ENCODE peak calls at places on chromosome 10, in six cellular contexts. M, W, P, O, X and E are unnamed samples.

GRCh38 chr10:43857206-43857952 is 208.7 kb upstream of the ZNF32 start:
- DNase-seq in M (no peak), W (peak), P (peak), O (no peak), X (no peak), E (no peak)

GRCh38 chr10:62972103-62972502 is 155.9 kb upstream of the EGR2 start:
- DNase-seq in M (no peak), W (peak), P (peak), O (no peak), X (no peak), E (no peak)

GRCh38 chr10:119103687-119104652 is at the start of gene DENND10:
- DNase-seq in M (peak), W (peak), P (peak), O (peak), X (peak), E (peak)

GRCh38 chr10:63266337-63267327 is 133.5 kb downstream of the NRBF2 start:
- DNase-seq in M (no peak), W (no peak), P (peak), O (no peak), X (peak), E (no peak)

GRCh38 chr10:58016614-58017013 is 251.1 kb downstream of the IPMK start:
- DNase-seq in M (no peak), W (no peak), P (no peak), O (no peak), X (no peak), E (no peak)

GRCh38 chr10:125115409-125115808 is 45.0 kb downstream of the CTBP2 start:
- DNase-seq in M (no peak), W (no peak), P (no peak), O (no peak), X (no peak), E (no peak)

GRCh38 chr10:102422586-102423129 is 2.0 kb downstream of the FBXL15 start:
- DNase-seq in M (peak), W (peak), P (peak), O (peak), X (peak), E (peak)

GRCh38 chr10:116470768-116471415 is 43.2 kb downstream of the PNLIPRP3 start:
- DNase-seq in M (no peak), W (peak), P (no peak), O (no peak), X (peak), E (no peak)

GRCh38 chr10:96025566-96025965 is 17.8 kb upstream of the CCNJ start:
- DNase-seq in M (no peak), W (peak), P (peak), O (no peak), X (peak), E (no peak)

GRCh38 chr10:71451754-71452153 is 55.0 kb downstream of the CDH23 start:
- DNase-seq in M (no peak), W (no peak), P (no peak), O (no peak), X (no peak), E (no peak)

GRCh38 chr10:94035982-94036663 is 42.4 kb downstream of the PLCE1 start:
- DNase-seq in M (no peak), W (no peak), P (no peak), O (no peak), X (no peak), E (no peak)

GRCh38 chr10:112389147-112389822 is 15.4 kb downstream of the ACSL5 start:
- DNase-seq in M (peak), W (peak), P (peak), O (no peak), X (peak), E (no peak)

GRCh38 chr10:8393531-8393930 is 339.0 kb downstream of the GATA3 start:
- DNase-seq in M (no peak), W (peak), P (peak), O (no peak), X (no peak), E (no peak)

GRCh38 chr10:124109261-124109660 is 15.9 kb upstream of the CHST15 start:
- DNase-seq in M (no peak), W (no peak), P (no peak), O (no peak), X (no peak), E (no peak)

GRCh38 chr10:48279081-48279751 is 4.7 kb upstream of the FRMPD2 start:
- DNase-seq in M (no peak), W (no peak), P (no peak), O (no peak), X (no peak), E (no peak)

GRCh38 chr10:113742466-113742865 is 9.0 kb upstream of the PLEKHS1 start:
- DNase-seq in M (no peak), W (no peak), P (no peak), O (no peak), X (no peak), E (no peak)

GRCh38 chr10:119526606-119527592 is 15.6 kb downstream of the RGS10 start:
- DNase-seq in M (no peak), W (no peak), P (no peak), O (no peak), X (no peak), E (no peak)

GRCh38 chr10:1668347-1668746 is 69.0 kb downstream of the ADARB2 start:
- DNase-seq in M (no peak), W (no peak), P (no peak), O (no peak), X (no peak), E (no peak)

GRCh38 chr10:91552706-91553105 is 80.2 kb downstream of the PPP1R3C start:
- DNase-seq in M (peak), W (no peak), P (peak), O (peak), X (no peak), E (no peak)

GRCh38 chr10:44968101-44968886 is 8.7 kb downstream of the RASSF4 start:
- DNase-seq in M (no peak), W (no peak), P (peak), O (no peak), X (peak), E (no peak)

GRCh38 chr10:58950618-58951017 is 225.8 kb upstream of the PHYHIPL start:
- DNase-seq in M (no peak), W (peak), P (no peak), O (no peak), X (no peak), E (no peak)

GRCh38 chr10:77501152-77501845 is 136.3 kb downstream of the KCNMA1 start:
- DNase-seq in M (no peak), W (peak), P (peak), O (peak), X (no peak), E (no peak)

GRCh38 chr10:98790817-98791216 is 344.1 kb upstream of the HPS1 start:
- DNase-seq in M (no peak), W (no peak), P (peak), O (no peak), X (peak), E (no peak)

GRCh38 chr10:92768104-92768503 is 78.3 kb downstream of the HHEX start:
- DNase-seq in M (no peak), W (no peak), P (no peak), O (no peak), X (no peak), E (no peak)

GRCh38 chr10:97444212-97444611 is 1.6 kb downstream of the EXOSC1 start:
- DNase-seq in M (no peak), W (no peak), P (no peak), O (no peak), X (no peak), E (no peak)

GRCh38 chr10:97442277-97442676 is 3.5 kb downstream of the EXOSC1 start:
- DNase-seq in M (no peak), W (peak), P (no peak), O (no peak), X (no peak), E (no peak)

GRCh38 chr10:97445357-97445721 is 467 bp downstream of the EXOSC1 start:
- DNase-seq in M (no peak), W (no peak), P (no peak), O (no peak), X (no peak), E (no peak)

GRCh38 chr10:97450828-97451227 is 4.9 kb downstream of the ZDHHC16 start:
- DNase-seq in M (no peak), W (peak), P (no peak), O (no peak), X (no peak), E (no peak)

DNA sequence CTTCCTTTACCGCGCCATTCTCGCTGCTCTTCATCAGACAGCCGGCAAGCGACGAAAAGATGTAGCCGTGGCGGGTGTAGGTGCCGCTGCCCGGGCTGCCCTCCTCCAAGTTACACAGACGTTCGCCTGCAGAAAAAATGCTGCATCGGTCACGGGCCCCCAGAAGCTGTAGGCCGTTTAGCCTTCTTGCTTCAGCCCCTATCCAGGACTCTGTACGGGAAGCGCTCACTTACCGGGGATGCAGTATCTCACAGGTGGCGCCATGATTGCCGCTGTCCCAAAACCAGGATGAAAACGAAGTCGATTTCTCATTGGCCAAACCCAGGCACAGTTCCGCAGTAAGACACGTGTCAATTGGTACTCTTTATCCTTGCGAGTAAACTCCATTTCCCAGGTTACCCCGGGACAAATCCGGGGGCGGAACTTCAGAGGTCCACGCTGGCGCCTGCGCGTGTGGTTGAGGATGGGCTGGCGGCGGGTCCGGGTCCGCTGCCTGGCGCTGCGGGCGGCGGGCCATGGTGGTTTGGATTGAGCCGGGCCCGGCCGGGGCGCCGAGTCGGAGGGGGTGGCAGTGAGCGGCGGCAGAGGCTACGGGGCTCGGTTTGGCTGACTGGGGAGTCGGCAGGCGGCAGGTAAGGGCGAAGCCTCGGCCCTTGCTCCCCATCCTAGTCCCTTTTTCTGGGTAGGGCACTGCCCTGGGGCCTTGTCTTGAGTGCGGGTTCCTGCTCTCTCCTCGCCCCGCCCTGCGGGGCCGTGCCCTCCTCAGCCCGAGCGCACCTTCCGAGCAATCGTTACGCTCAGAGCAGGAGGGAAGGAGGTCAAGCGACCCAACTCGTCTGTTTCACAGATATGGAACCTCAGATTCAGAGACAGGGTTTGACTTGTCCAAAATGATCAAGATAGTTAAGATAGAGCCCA is at the start of the genes EXOSC1 and ZDHHC16:
- DNase-seq in M (peak), W (peak), P (peak), O (peak), X (peak), E (peak)
- H3K27ac ChIP-seq in M (no peak), W (peak), P (peak), O (peak), X (peak), E (peak)

DNA sequence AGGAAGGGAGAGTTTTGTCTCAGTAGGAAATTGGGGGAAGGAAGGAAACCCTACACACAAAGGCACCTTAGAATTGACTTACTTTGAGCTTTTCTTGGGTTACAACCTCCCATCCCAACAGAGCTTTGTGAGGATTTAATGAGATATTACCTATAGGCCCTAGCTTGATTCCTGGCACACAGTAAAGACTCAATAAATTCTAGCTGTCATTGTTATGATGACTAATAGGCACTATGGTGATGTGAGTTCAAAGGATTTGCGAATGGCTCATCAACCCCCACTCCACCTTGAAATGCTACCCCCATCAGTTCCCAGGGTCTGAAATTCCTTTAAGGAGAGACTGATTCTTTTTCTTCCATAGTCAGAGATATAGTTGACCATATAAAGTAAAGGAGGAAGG is 67.9 kb upstream of the SMNDC1 start:
- DNase-seq in M (no peak), W (peak), P (no peak), O (no peak), X (no peak), E (no peak)
- TF ChIP-seq CTCF in M (no peak), W (no peak), P (no peak), O (no peak), X (no peak), E (no peak)

GRCh38 chr10:19920075-19920726 is 104.0 kb downstream of the PLXDC2 start:
- DNase-seq in M (no peak), W (peak), P (no peak), O (no peak), X (no peak), E (no peak)

GRCh38 chr10:19918800-19919199 is 102.6 kb downstream of the PLXDC2 start:
- DNase-seq in M (no peak), W (peak), P (peak), O (no peak), X (no peak), E (no peak)

GRCh38 chr10:19925064-19925463 is 108.8 kb downstream of the PLXDC2 start:
- DNase-seq in M (no peak), W (no peak), P (no peak), O (no peak), X (no peak), E (no peak)

GRCh38 chr10:19922236-19922963 is 106.2 kb downstream of the PLXDC2 start:
- DNase-seq in M (peak), W (peak), P (peak), O (peak), X (no peak), E (no peak)

DNA sequence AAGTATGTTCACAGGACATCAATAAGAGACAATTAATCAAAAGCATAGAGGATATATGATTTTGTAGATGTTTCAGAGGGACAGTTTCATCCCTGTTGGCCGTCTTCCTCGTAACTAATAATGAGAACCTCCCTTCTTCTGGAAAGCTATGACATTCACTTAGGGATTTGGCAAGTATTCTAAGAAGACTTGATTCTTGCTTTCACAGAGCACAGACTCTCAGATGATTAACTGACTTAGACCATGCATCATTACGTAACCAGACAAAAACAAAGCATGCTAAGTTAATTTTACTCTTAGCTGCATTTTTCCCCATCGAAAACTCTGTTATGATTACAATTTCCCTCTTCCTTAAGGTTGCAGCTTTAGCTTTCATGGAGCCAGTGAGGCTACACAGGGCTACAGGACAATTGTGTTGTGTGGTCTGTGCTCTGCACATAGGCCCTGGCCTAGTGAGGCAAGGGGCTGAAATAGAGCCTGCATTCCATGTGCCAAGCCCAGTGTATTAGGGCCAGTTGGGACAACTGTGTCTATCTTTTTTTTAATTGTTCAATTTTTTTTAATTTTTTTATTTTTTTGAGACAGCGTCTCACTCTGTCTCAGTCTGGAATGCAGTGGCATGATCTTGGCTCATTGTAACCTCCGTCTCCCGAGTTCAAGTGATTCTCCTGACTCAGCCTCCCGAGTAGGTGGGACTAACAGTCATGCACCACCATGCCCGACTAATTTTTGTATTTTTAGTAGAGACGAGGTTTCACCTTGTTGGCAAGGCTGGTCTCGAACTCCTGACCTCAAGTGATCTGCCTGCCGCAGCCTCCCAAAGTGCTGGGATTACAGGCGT is 105.3 kb downstream of the PLXDC2 start:
- DNase-seq in M (no peak), W (peak), P (peak), O (no peak), X (no peak), E (no peak)
- H3K27ac ChIP-seq in M (peak), W (peak), P (no peak), O (peak), X (no peak), E (no peak)

GRCh38 chr10:16518822-16519221 is 2.9 kb downstream of the C1QL3 start:
- DNase-seq in M (no peak), W (no peak), P (no peak), O (no peak), X (no peak), E (no peak)

GRCh38 chr10:16519908-16520861 is 1.5 kb downstream of the C1QL3 start:
- DNase-seq in M (no peak), W (no peak), P (no peak), O (no peak), X (no peak), E (peak)

GRCh38 chr10:16521311-16522016 is at the start of gene C1QL3:
- DNase-seq in M (no peak), W (peak), P (peak), O (no peak), X (no peak), E (no peak)

GRCh38 chr10:16519250-16519907 is 2.3 kb downstream of the C1QL3 start:
- DNase-seq in M (no peak), W (no peak), P (no peak), O (no peak), X (no peak), E (no peak)

DNA sequence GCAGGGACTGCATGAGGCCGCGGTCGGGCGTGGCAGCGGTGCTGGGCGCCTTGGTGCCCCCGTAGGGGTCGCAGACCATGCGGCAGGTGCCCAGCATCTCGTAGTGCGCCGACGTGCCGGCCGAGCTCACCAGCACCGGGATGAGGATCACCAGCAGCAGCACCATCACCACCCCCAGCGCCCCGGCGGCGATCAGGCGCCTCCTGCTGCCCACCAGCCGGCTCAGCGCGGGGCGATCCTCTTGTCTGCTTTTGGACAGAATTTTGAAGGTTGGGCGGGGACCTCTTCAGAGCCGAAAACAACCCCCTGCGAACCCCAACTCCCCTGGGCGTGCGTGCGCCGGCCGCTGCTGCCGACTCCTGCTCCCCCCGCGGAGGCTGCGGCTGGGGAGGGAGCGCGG is 779 bp downstream of the C1QL3 start:
- DNase-seq in M (no peak), W (peak), P (peak), O (no peak), X (no peak), E (no peak)
- TF ChIP-seq CTCF in M (peak), W (peak), P (peak), O (no peak), X (no peak), E (no peak)

GRCh38 chr10:127013251-127013656 is 108.0 kb downstream of the DOCK1 start:
- DNase-seq in M (peak), W (peak), P (no peak), O (no peak), X (no peak), E (no peak)
- H3K27ac ChIP-seq in M (peak), W (no peak), P (peak), O (no peak), X (no peak), E (no peak)

GRCh38 chr10:35432781-35433338 is 96.6 kb downstream of the CCNY start:
- DNase-seq in M (no peak), W (no peak), P (no peak), O (no peak), X (no peak), E (no peak)

GRCh38 chr10:35435824-35436223 is 99.5 kb downstream of the CCNY start:
- DNase-seq in M (no peak), W (no peak), P (no peak), O (no peak), X (no peak), E (no peak)

GRCh38 chr10:35434533-35434932 is 98.2 kb downstream of the CCNY start:
- DNase-seq in M (no peak), W (no peak), P (no peak), O (no peak), X (no peak), E (no peak)

GRCh38 chr10:35437829-35438228 is 101.5 kb downstream of the CCNY start:
- DNase-seq in M (no peak), W (no peak), P (no peak), O (no peak), X (no peak), E (no peak)

GRCh38 chr10:35433851-35434426 is 97.6 kb downstream of the CCNY start:
- DNase-seq in M (no peak), W (peak), P (peak), O (no peak), X (no peak), E (no peak)
- TF ChIP-seq CTCF in M (no peak), W (no peak), P (no peak), O (no peak), X (no peak), E (no peak)

GRCh38 chr10:5606321-5606720 is 60.1 kb downstream of the ASB13 start:
- DNase-seq in M (no peak), W (no peak), P (no peak), O (no peak), X (no peak), E (no peak)

GRCh38 chr10:5609952-5610616 is 56.3 kb downstream of the ASB13 start:
- DNase-seq in M (no peak), W (peak), P (no peak), O (no peak), X (no peak), E (no peak)

GRCh38 chr10:5607594-5607993 is 58.8 kb downstream of the ASB13 start:
- DNase-seq in M (no peak), W (no peak), P (no peak), O (no peak), X (no peak), E (no peak)

GRCh38 chr10:5606864-5607263 is 59.5 kb downstream of the ASB13 start:
- DNase-seq in M (no peak), W (no peak), P (no peak), O (no peak), X (peak), E (no peak)

GRCh38 chr10:5608608-5609270 is 57.7 kb downstream of the ASB13 start:
- DNase-seq in M (no peak), W (no peak), P (no peak), O (no peak), X (no peak), E (no peak)
- H3K27ac ChIP-seq in M (no peak), W (peak), P (no peak), O (no peak), X (no peak), E (no peak)